ENCODE peak calls at places on chromosome 11, in seven cellular contexts. G is AG08395; H is T-cell; U is T-helper 1 cell; Y is stimulated activated CD4-positive, alpha-beta T cell treated with anti-CD3 and anti-CD28 coated beads, Interleukin-1b, Interleukin-23, amount 100 ng/mL, for 24 hours; N is HCT116; O is NCI-H748 treated with DMSO at 0.1 percent for 48 hours. D is an unnamed sample.

GRCh38 chr11:17972987-17973386 is 39.9 kb downstream of the SERGEF start:
- DNase-seq in G (peak), H (no peak), U (no peak), Y (no peak), N (peak), O (peak), D (peak)

GRCh38 chr11:102317099-102317767 is at the start of gene BIRC3:
- DNase-seq in G (peak), H (peak), U (peak), Y (peak), N (peak), O (peak), D (peak)

GRCh38 chr11:38900156-38900679 is 2302.2 kb upstream of the RAG2 start:
- DNase-seq in G (no peak), H (no peak), U (no peak), Y (no peak), N (no peak), O (no peak), D (no peak)

GRCh38 chr11:93775289-93775688 is 8.8 kb upstream of the MED17 start:
- DNase-seq in G (no peak), H (no peak), U (no peak), Y (no peak), N (peak), O (no peak), D (no peak)

GRCh38 chr11:132168326-132168725 is 797.9 kb downstream of the NTM start:
- DNase-seq in G (no peak), H (no peak), U (no peak), Y (no peak), N (no peak), O (no peak), D (no peak)

GRCh38 chr11:85948884-85949283 is 93.7 kb downstream of the CCDC83 start:
- DNase-seq in G (no peak), H (no peak), U (peak), Y (no peak), N (no peak), O (no peak), D (no peak)

GRCh38 chr11:69380921-69381581 is 87.1 kb downstream of the MYEOV start:
- DNase-seq in G (no peak), H (no peak), U (no peak), Y (no peak), N (no peak), O (no peak), D (peak)

GRCh38 chr11:36328956-36329673 is 33.0 kb downstream of the PRR5L start:
- DNase-seq in G (no peak), H (no peak), U (no peak), Y (no peak), N (no peak), O (no peak), D (no peak)

D was measured in fibroblast of gingiva.